ENCODE peak calls at places on chromosome 15, in nine cellular contexts. K is A549, V is left lung, E is transverse colon, F is progenitor cell of endocrine pancreas, L is foreskin fibroblast, Z is pancreas, H is MCF 10A, R is neural progenitor cell. A is an unnamed sample.

GRCh38 chr15:49379996-49380395 is 43.0 kb upstream of the FGF7 start:
- DNase-seq in Z (no peak), H (no peak), V (no peak), R (no peak), L (no peak), F (no peak), K (no peak), E (no peak), A (no peak)

GRCh38 chr15:85312486-85312885 is 67.9 kb upstream of the AKAP13 start:
- DNase-seq in E (no peak), F (no peak), Z (no peak), L (no peak), K (no peak), H (no peak), V (no peak), R (no peak), A (no peak)

GRCh38 chr15:64264511-64264910 is 91.5 kb downstream of the CSNK1G1 start:
- DNase-seq in L (no peak), H (no peak), K (no peak), F (no peak), Z (no peak), R (no peak), V (no peak), E (no peak), A (no peak)

GRCh38 chr15:95495033-95495541 is 835.4 kb upstream of the NR2F2 start:
- DNase-seq in Z (no peak), H (no peak), L (no peak), K (no peak), R (peak), E (no peak), V (no peak), F (no peak), A (peak)

GRCh38 chr15:73851679-73852078 is 21.7 kb upstream of the TBC1D21 start:
- DNase-seq in Z (no peak), R (peak), K (no peak), V (peak), L (no peak), H (peak), F (peak), E (peak), A (no peak)

GRCh38 chr15:47124430-47125102 is 592.7 kb upstream of the SEMA6D start:
- DNase-seq in L (no peak), E (no peak), V (no peak), Z (no peak), K (no peak), F (no peak), R (no peak), H (no peak), A (no peak)

GRCh38 chr15:56981160-56981559 is 62.7 kb downstream of the TCF12 start:
- DNase-seq in K (no peak), L (no peak), R (no peak), E (no peak), H (no peak), V (no peak), F (no peak), Z (no peak), A (no peak)

GRCh38 chr15:99168601-99169580 is 64.0 kb downstream of the SYNM start:
- DNase-seq in E (no peak), R (no peak), V (no peak), L (no peak), H (no peak), K (no peak), Z (no peak), F (no peak), A (no peak)

GRCh38 chr15:66844041-66844746 is 142.2 kb downstream of the SMAD6 start:
- DNase-seq in R (no peak), Z (no peak), E (no peak), H (no peak), V (no peak), K (no peak), L (no peak), F (no peak), A (no peak)

GRCh38 chr15:58139631-58140522 is 1.7 kb downstream of the AQP9 start:
- DNase-seq in Z (no peak), R (no peak), H (peak), L (peak), K (no peak), E (no peak), V (no peak), F (no peak), A (no peak)

GRCh38 chr15:63970723-63971426 is 75.4 kb downstream of the DAPK2 start:
- DNase-seq in Z (no peak), E (no peak), L (no peak), F (no peak), K (no peak), R (no peak), V (no peak), H (no peak), A (no peak)

GRCh38 chr15:75437721-75438120 is 13.8 kb downstream of the SIN3A start:
- DNase-seq in V (no peak), K (no peak), H (no peak), E (no peak), Z (no peak), F (no peak), R (no peak), L (no peak), A (no peak)

GRCh38 chr15:67415186-67415585 is 105.7 kb upstream of the C15orf61 start:
- DNase-seq in F (no peak), L (no peak), V (no peak), R (peak), H (no peak), Z (no peak), K (no peak), E (no peak), A (no peak)

GRCh38 chr15:92665100-92665555 is 9.6 kb upstream of the FAM174B start:
- DNase-seq in K (no peak), H (peak), L (no peak), V (no peak), Z (no peak), F (no peak), E (no peak), R (no peak), A (no peak)

GRCh38 chr15:32646304-32646703 is 4.8 kb downstream of the SCG5 start:
- DNase-seq in Z (no peak), R (no peak), K (no peak), E (no peak), H (no peak), V (no peak), L (no peak), F (no peak), A (no peak)

GRCh38 chr15:32652178-32652577 is 10.7 kb downstream of the SCG5 start:
- DNase-seq in F (no peak), K (no peak), Z (no peak), V (no peak), R (no peak), E (no peak), H (no peak), L (no peak), A (no peak)

GRCh38 chr15:32651229-32651837 is 9.8 kb downstream of the SCG5 start:
- DNase-seq in V (peak), K (peak), F (no peak), L (peak), E (peak), H (peak), R (peak), Z (peak), A (no peak)

GRCh38 chr15:32643907-32644445 is 2.5 kb downstream of the SCG5 start:
- DNase-seq in F (no peak), H (no peak), V (no peak), R (no peak), Z (no peak), L (peak), E (no peak), K (no peak), A (no peak)

GRCh38 chr15:32649336-32649735 is 7.8 kb downstream of the SCG5 start:
- DNase-seq in K (peak), H (no peak), V (no peak), E (no peak), F (no peak), L (no peak), R (peak), Z (no peak), A (no peak)
- TF ChIP-seq CTCF in K (peak), H (peak), V (peak), E (no peak), F (peak), L (peak), R (peak), Z (no peak), A (no peak)

DNA sequence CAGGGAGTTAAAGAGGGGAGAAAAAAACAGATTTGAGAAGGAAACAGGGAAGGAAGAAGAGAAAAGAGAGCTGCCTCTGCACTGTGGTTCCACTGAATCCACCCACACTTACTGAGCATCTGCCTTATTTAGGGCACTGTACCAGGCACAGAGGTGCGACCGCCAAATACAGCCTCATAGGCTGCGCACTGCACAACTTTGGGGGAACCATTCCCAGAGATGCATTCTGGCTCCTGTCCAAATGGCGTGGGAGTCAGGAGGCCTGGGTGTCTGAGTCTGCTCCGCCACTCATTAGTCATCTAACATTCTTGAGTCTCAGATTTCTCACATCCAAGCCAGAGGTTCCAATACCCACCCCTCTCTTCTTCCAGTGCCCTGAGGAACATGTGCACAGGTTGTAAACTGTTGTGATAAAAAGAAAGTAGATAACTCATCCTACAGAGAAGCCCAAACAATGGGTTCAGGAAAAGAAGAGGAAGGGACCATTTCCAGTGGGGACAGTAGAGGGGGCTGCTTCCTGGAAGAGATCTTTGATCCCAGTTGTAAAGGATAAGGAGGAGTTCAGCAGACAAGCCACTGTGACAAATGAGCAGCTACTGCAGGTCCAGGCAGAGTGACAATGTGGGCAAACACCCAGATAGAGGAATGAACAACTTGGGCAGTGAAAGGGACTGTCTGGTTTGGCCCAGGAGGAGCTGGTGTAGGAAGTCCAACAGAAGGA is 254.6 kb downstream of the UACA start:
- DNase-seq in F (no peak), H (peak), R (peak), K (peak), Z (no peak), E (no peak), L (peak), V (peak), A (no peak)
- TF ChIP-seq CTCF in F (no peak), H (no peak), R (peak), K (peak), Z (no peak), E (no peak), L (peak), V (no peak), A (no peak)

DNA sequence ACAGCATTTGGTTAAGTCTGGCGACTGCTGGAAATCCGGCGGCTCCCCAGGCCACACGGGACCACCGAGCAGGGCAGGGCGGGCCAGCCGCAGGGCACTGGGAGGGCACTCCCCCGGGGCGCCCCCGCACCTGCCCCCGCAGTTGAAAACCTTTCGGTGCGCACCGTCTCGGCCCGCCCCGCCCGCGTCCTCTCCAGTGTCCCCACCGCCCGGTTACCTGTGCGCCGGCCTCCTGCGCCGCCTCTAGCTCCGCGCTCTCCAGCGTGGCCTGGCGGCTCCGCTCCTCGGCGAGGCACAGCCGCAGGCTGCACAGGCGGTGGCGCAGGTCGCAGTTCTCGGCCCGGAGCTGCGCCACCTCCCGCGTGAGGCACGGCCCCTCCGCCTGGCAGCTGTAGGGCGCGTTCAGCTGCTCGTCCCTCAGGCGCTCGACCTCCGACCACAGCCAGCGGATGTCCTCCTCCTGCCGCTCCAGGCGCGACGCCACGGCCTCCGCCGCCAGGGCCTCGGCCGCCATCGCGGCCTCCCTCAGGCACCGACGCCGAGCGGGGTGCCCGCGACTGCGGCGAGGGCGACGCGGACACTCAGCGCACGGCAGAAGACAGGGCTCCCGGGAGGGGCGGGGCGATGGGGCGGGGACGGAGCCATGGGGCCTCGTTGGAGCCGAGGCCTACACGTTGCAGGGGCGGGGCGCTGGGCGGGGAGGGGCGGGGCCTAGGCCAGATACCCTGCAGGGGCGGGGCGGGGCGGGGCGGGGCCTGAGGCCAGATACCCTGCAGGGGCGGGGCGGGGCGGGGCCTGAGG is at the start of gene TARS3:
- DNase-seq in H (peak), F (peak), L (peak), E (peak), R (peak), K (peak), V (peak), Z (peak), A (peak)
- TF ChIP-seq CTCF in H (no peak), F (peak), L (no peak), E (peak), R (peak), K (no peak), V (no peak), Z (no peak), A (peak)

GRCh38 chr15:61084944-61085367 is 144.1 kb downstream of the RORA start:
- DNase-seq in K (no peak), Z (no peak), H (no peak), F (no peak), V (no peak), L (no peak), E (no peak), R (peak), A (no peak)

GRCh38 chr15:61086001-61086400 is 143.1 kb downstream of the RORA start:
- DNase-seq in K (no peak), V (no peak), Z (no peak), R (no peak), F (no peak), E (no peak), H (no peak), L (no peak), A (no peak)

GRCh38 chr15:61083081-61083780 is 145.9 kb downstream of the RORA start:
- DNase-seq in E (no peak), R (no peak), L (no peak), V (no peak), Z (no peak), H (no peak), K (no peak), F (no peak), A (no peak)

GRCh38 chr15:61083781-61084134 is 145.3 kb downstream of the RORA start:
- DNase-seq in Z (no peak), H (no peak), V (no peak), F (no peak), K (no peak), E (no peak), R (no peak), L (no peak), A (no peak)

DNA sequence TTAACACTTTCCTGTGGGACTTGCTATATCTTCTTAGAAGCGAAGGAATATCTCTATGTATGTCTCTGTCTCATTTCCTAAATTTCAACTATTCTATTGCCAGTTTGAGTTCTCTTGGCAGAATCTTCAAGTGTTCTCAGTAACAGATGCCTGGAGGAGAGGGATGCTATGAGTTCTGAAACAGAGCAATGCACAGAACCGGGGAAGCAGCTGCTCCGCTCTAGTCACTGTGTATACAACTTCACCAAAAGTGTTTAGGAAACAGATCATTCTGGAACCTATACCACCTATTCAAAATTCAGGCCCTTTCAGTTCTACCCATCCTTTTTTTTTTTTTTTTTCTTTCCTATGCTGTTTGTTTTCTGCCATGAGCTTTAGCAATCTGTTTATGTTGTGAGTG is 144.6 kb downstream of the RORA start:
- DNase-seq in Z (no peak), F (no peak), R (no peak), V (no peak), H (no peak), L (no peak), K (no peak), E (no peak), A (no peak)
- TF ChIP-seq CTCF in Z (no peak), F (no peak), R (no peak), V (no peak), H (no peak), L (no peak), K (no peak), E (no peak), A (no peak)

DNA sequence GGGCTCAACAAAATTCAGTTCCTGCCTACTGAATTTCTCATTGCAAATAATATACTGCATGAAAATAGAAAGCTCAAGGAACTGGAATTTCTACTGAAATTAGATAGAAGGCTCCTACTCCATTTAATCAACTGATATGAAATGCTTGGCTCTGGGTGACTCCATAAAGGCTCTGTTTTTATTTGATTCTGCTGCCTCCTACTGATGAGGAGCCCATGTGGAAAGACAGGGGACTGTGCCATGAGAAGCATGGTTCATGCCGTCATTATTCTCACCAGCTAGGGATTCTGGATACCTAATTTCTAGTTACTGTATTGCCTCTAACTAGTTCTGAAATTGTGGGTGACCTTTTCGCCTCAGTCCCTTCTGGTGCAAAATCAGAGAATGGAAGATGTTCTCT is 366.2 kb upstream of the DPH6 start:
- DNase-seq in L (no peak), V (no peak), K (no peak), F (no peak), H (peak), Z (no peak), E (no peak), R (no peak), A (no peak)
- TF ChIP-seq CTCF in L (peak), V (no peak), K (no peak), F (no peak), H (peak), Z (no peak), E (no peak), R (peak), A (no peak)

DNA sequence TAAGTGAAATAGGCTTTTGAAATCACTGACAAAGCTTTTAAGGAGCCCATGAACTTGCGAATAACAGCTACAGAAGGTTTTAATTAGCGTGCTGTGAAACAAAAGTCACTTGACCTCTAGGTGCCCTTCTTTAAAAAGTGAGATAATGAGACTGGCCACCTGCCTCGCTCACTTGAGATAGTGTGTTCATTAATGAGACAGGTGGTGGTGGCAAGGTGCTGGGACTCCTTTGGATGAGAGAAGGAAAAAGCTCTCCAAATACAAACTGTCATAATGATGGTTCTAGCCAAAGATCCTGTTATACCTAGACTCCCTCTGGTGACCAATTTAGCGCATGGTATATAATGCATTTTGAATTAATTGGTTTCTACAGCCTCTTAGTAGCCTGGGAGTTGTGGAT is 22.7 kb upstream of the IREB2 start:
- DNase-seq in L (no peak), R (peak), H (peak), V (no peak), F (no peak), K (peak), Z (no peak), E (no peak), A (no peak)
- TF ChIP-seq CTCF in L (peak), R (peak), H (peak), V (no peak), F (peak), K (peak), Z (no peak), E (no peak), A (no peak)

GRCh38 chr15:25683911-25684310 is 179.2 kb downstream of the ATP10A start:
- DNase-seq in F (no peak), V (no peak), H (no peak), L (no peak), E (no peak), Z (no peak), R (no peak), K (no peak), A (no peak)
- TF ChIP-seq CTCF in F (no peak), V (no peak), H (no peak), L (no peak), E (no peak), Z (no peak), R (peak), K (no peak), A (no peak)

DNA sequence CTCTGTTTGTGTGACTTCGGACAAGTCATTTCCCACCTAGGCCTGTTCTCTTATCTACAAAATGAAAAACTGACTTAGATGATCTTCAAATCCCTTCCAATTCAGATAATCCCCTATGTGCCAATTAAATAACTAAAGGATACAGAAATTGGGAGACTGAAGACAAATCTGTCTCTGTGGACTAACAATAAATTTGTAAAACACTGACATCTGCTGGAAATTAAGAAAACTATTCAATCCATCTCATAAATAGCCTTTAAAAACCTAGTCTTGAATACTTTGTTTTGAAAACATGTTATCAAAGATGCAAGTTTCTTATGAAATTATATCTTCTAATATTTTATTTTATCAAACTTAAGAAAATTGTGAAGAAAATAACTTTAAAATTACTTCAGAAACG is 38.3 kb downstream of the MTHFS start:
- DNase-seq in E (no peak), L (no peak), Z (no peak), V (no peak), R (no peak), K (no peak), H (no peak), F (no peak), A (no peak)
- TF ChIP-seq CTCF in E (no peak), L (no peak), Z (no peak), V (no peak), R (peak), K (peak), H (peak), F (no peak), A (no peak)

A was measured in prostate gland.